ENCODE peak calls at places on chromosome 1, in seven cellular contexts. One of them, this sample, is unnamed.

GRCh38 chr1:177239792-177240191 is 69.0 kb downstream of the BRINP2 start:
- DNase-seq in brain microvascular endothelial cell: no peak
- DNase-seq in activated CD4-positive, CD25-positive, alpha-beta regulatory T cell: no peak
- DNase-seq in activated T-cell treated with anti-CD3 and anti-CD28 coated beads for 48 hours: no peak
- DNase-seq in foreskin fibroblast: peak; percentile 24
- DNase-seq in stimulated activated naive CD4-positive, alpha-beta T cell: no peak
- DNase-seq in mucosa of gallbladder: no peak
- DNase-seq in this sample: no peak

GRCh38 chr1:248858096-248858890 is 592 bp downstream of the ZNF692 start:
- DNase-seq in brain microvascular endothelial cell: peak; percentile 35
- DNase-seq in activated CD4-positive, CD25-positive, alpha-beta regulatory T cell: no peak
- DNase-seq in activated T-cell treated with anti-CD3 and anti-CD28 coated beads for 48 hours: peak; percentile 37
- DNase-seq in foreskin fibroblast: peak; percentile 84
- DNase-seq in stimulated activated naive CD4-positive, alpha-beta T cell: peak; percentile 62
- DNase-seq in mucosa of gallbladder: peak; percentile 60
- DNase-seq in this sample: peak; percentile 63

GRCh38 chr1:21397813-21398188 is 42.1 kb upstream of the NBPF3 start:
- DNase-seq in brain microvascular endothelial cell: no peak
- DNase-seq in activated CD4-positive, CD25-positive, alpha-beta regulatory T cell: no peak
- DNase-seq in activated T-cell treated with anti-CD3 and anti-CD28 coated beads for 48 hours: no peak
- DNase-seq in foreskin fibroblast: no peak
- DNase-seq in stimulated activated naive CD4-positive, alpha-beta T cell: peak; percentile 11
- DNase-seq in mucosa of gallbladder: no peak
- DNase-seq in this sample: no peak

GRCh38 chr1:100234432-100234831 is 15.2 kb downstream of the DBT start:
- DNase-seq in brain microvascular endothelial cell: no peak
- DNase-seq in activated CD4-positive, CD25-positive, alpha-beta regulatory T cell: no peak
- DNase-seq in activated T-cell treated with anti-CD3 and anti-CD28 coated beads for 48 hours: no peak
- DNase-seq in foreskin fibroblast: no peak
- DNase-seq in stimulated activated naive CD4-positive, alpha-beta T cell: no peak
- DNase-seq in mucosa of gallbladder: no peak
- DNase-seq in this sample: no peak

GRCh38 chr1:3707298-3707938 is 44.8 kb upstream of the CCDC27 start:
- DNase-seq in brain microvascular endothelial cell: no peak
- DNase-seq in activated CD4-positive, CD25-positive, alpha-beta regulatory T cell: no peak
- DNase-seq in activated T-cell treated with anti-CD3 and anti-CD28 coated beads for 48 hours: no peak
- DNase-seq in foreskin fibroblast: peak; percentile 27
- DNase-seq in stimulated activated naive CD4-positive, alpha-beta T cell: no peak
- DNase-seq in mucosa of gallbladder: no peak
- DNase-seq in this sample: no peak

GRCh38 chr1:156638596-156638995 is 3.3 kb upstream of the BCAN start:
- DNase-seq in brain microvascular endothelial cell: no peak
- DNase-seq in activated CD4-positive, CD25-positive, alpha-beta regulatory T cell: no peak
- DNase-seq in activated T-cell treated with anti-CD3 and anti-CD28 coated beads for 48 hours: no peak
- DNase-seq in foreskin fibroblast: no peak
- DNase-seq in stimulated activated naive CD4-positive, alpha-beta T cell: no peak
- DNase-seq in mucosa of gallbladder: no peak
- DNase-seq in this sample: no peak

GRCh38 chr1:38085666-38086305 is 39.2 kb upstream of the POU3F1 start:
- DNase-seq in brain microvascular endothelial cell: no peak
- DNase-seq in activated CD4-positive, CD25-positive, alpha-beta regulatory T cell: no peak
- DNase-seq in activated T-cell treated with anti-CD3 and anti-CD28 coated beads for 48 hours: no peak
- DNase-seq in foreskin fibroblast: no peak
- DNase-seq in stimulated activated naive CD4-positive, alpha-beta T cell: no peak
- DNase-seq in mucosa of gallbladder: no peak
- DNase-seq in this sample: no peak

GRCh38 chr1:196178083-196178635 is 430.1 kb downstream of the KCNT2 start:
- DNase-seq in brain microvascular endothelial cell: peak; percentile 3
- DNase-seq in activated CD4-positive, CD25-positive, alpha-beta regulatory T cell: no peak
- DNase-seq in activated T-cell treated with anti-CD3 and anti-CD28 coated beads for 48 hours: no peak
- DNase-seq in foreskin fibroblast: no peak
- DNase-seq in stimulated activated naive CD4-positive, alpha-beta T cell: no peak
- DNase-seq in mucosa of gallbladder: no peak
- DNase-seq in this sample: no peak

This sample was measured in left lobe of liver.